ENCODE peak calls at places on chromosomes 4 and X, in eight cellular contexts. K, D, N, Z, A, E, Q and Y are unnamed samples.

GRCh38 chr4:71697031-71697430 is 86.8 kb downstream of the GC start:
- DNase-seq in Q (no peak), A (no peak), K (no peak), Z (no peak), D (no peak), N (no peak), E (no peak), Y (no peak)

GRCh38 chr4:95204873-95205272 is 343.9 kb downstream of the UNC5C start:
- DNase-seq in E (no peak), K (no peak), D (no peak), Z (no peak), Q (no peak), N (no peak), A (no peak), Y (no peak)

GRCh38 chrX:120350458-120351138 is 11.3 kb upstream of the ATP1B4 start:
- DNase-seq in Q (no peak), N (no peak), D (no peak), Z (no peak), K (no peak), A (no peak), E (no peak), Y (no peak)

GRCh38 chrX:35380808-35381700 is 417.1 kb upstream of the MAGEB16 start:
- DNase-seq in Q (peak; percentile 10), D (no peak), E (no peak), Z (no peak), A (no peak), N (peak; percentile 20), K (no peak), Y (no peak)

GRCh38 chrX:64196606-64197005 is 8.9 kb downstream of the AMER1 start:
- DNase-seq in N (no peak), D (no peak), Q (no peak), E (no peak), Z (no peak), K (no peak), A (no peak), Y (no peak)

GRCh38 chrX:47458528-47458927 is 24.5 kb downstream of the ZNF41 start:
- DNase-seq in A (no peak), E (no peak), N (no peak), Z (no peak), K (no peak), D (no peak), Q (no peak), Y (no peak)

GRCh38 chrX:13939741-13940597 is 89.7 kb downstream of the GEMIN8 start:
- DNase-seq in A (no peak), D (no peak), E (no peak), K (no peak), Q (no peak), Z (no peak), N (no peak), Y (no peak)

GRCh38 chr4:16617416-16617815 is 281.0 kb downstream of the LDB2 start:
- DNase-seq in Q (no peak), D (no peak), A (no peak), K (no peak), Z (no peak), N (peak; percentile 72), E (no peak), Y (no peak)

GRCh38 chrX:150770623-150771022 is 77.4 kb downstream of the MTMR1 start:
- DNase-seq in E (no peak), D (no peak), Z (no peak), K (no peak), Q (no peak), A (no peak), N (no peak), Y (no peak)

GRCh38 chrX:2503591-2504500 is 3.1 kb upstream of the DHRSX start:
- DNase-seq in D (peak; percentile 20), A (no peak), Q (no peak), K (no peak), Z (no peak), N (no peak), E (peak; percentile 54), Y (no peak)

GRCh38 chr4:6471303-6472007 is 959 bp downstream of the PPP2R2C start:
- DNase-seq in Q (no peak), D (peak; percentile 78), A (no peak), E (peak; percentile 30), Z (no peak), K (no peak), N (no peak), Y (no peak)

GRCh38 chrX:48497871-48498270 is 10.9 kb upstream of the PORCN start:
- DNase-seq in N (no peak), A (no peak), E (no peak), D (no peak), K (no peak), Z (no peak), Q (no peak), Y (no peak)

GRCh38 chrX:15512401-15512965 is 11.9 kb downstream of the BMX start:
- DNase-seq in Z (no peak), E (no peak), K (no peak), D (no peak), N (peak; percentile 17), Q (no peak), A (no peak), Y (no peak)

GRCh38 chr4:103424853-103425252 is 226.7 kb upstream of the CENPE start:
- DNase-seq in A (no peak), E (no peak), D (no peak), Z (peak; percentile 29), N (no peak), K (no peak), Q (peak; percentile 40), Y (peak; percentile 32)

GRCh38 chr4:151035321-151035720 is 20.2 kb upstream of the LRBA start:
- DNase-seq in Q (peak; percentile 43), E (no peak), N (no peak), K (no peak), D (no peak), Z (peak; percentile 38), A (peak; percentile 12), Y (peak; percentile 30)

GRCh38 chr4:147029296-147029695 is 83.6 kb upstream of the TTC29 start:
- DNase-seq in Z (no peak), E (no peak), K (no peak), N (no peak), D (no peak), Q (no peak), A (no peak), Y (no peak)

GRCh38 chr4:153244969-153245368 is 40.7 kb downstream of the TRIM2 start:
- DNase-seq in N (no peak), Q (peak; percentile 37), E (no peak), Z (no peak), K (no peak), D (no peak), A (no peak), Y (peak; percentile 44)

GRCh38 chrX:96929036-96929435 is 45.3 kb downstream of the RPA4 start:
- DNase-seq in K (no peak), Z (no peak), E (no peak), Q (no peak), D (no peak), N (no peak), A (no peak), Y (no peak)

GRCh38 chr4:76655566-76656479 is 220.8 kb downstream of the SHROOM3 start:
- DNase-seq in A (no peak), D (no peak), N (no peak), E (no peak), Z (no peak), K (no peak), Q (no peak), Y (no peak)

GRCh38 chrX:54825716-54826428 is 18.3 kb downstream of the MAGED2 start:
- DNase-seq in E (no peak), N (peak; percentile 7), Z (no peak), K (no peak), D (no peak), A (no peak), Q (no peak), Y (no peak)

GRCh38 chr4:110629214-110629754 is 6.4 kb upstream of the PITX2 start:
- DNase-seq in Z (no peak), K (no peak), E (no peak), A (no peak), D (no peak), N (no peak), Q (no peak), Y (no peak)

DNA sequence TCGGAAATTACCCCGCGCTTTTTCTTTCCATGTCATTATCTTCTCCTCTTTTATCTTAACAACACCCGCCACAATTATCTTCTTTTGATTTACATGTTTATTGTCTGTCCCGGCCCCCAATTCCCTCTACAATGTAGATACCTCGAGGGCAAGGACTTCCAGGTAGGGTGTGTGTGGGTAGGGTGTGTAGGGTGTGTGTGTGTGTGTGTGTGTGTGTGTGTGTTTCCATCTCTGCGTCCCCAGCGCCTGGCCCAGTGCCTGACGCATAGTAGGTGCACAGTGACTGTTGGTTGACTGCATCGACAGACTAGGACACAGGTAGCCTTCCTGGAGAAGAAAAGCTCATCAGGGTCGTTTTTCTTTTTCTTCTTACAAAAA is 103.1 kb downstream of the UCHL1 start:
- DNase-seq in E (no peak), Z (no peak), A (no peak), Q (no peak), K (no peak), N (no peak), D (no peak), Y (no peak)
- H3K4me3 ChIP-seq in E (peak overlapping the region; percentile 56), Z (peak overlapping the region; percentile 70), A (peak overlapping the region; percentile 66), Q (peak overlapping the region; percentile 44), K (peak overlapping the region; percentile 94), N (peak overlapping the region; percentile 63), D (peak overlapping the region; percentile 93), Y (peak overlapping the region; percentile 81)

DNA sequence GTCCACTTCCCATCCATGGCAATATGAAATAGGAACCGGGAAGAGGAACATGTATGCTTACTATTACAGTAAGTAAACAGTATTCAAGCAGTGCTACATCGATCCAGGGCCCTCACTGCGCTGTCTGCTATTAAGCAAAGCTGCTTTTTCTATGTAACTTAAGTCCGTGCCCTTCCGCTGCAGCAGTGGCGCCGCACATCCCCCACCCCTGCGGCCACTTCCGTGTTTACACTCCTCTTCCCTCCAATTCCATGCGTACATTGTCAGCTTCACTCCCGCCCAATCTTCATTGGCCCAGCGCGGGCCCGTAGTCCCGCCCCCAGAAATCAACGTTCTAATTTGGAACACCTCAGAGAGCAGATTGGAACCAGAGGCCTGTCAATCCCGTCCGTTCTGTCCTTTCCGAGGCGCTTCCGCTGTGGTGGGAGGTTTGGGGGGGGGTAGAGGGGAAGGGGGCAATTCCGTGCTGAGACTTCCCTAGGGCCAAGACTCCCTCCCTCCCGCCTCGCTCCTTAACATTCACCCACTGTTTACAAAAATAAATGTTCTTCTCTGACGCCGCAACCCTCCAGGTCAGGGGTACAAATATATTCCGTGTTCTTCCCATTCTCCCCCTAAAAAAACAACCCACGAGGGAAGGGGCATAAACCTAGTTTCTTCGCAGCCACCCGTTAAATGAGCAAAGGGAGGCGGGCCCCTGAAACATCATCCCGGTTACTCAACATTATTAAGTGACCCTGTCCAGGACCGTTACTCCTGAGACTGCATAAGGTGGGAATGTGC is 67.4 kb downstream of the NOCT start:
- DNase-seq in N (peak; percentile 97), D (peak; percentile 98), A (peak; percentile 97), Z (peak; percentile 97), E (peak; percentile 98), Q (peak; percentile 98), K (peak; percentile 96), Y (peak; percentile 95)
- TF ChIP-seq POLR2A in N (no peak), D (no peak), A (peak; percentile 48), Z (peak; percentile 49), E (no peak), Q (no peak), K (peak; percentile 47), Y (no peak)

GRCh38 chrX:17595456-17596035 is 141.7 kb upstream of the SCML1 start:
- DNase-seq in N (peak; percentile 62), E (no peak), K (no peak), A (no peak), Z (no peak), D (no peak), Q (no peak), Y (no peak)
- H3K4me3 ChIP-seq in N (no peak overlapping the region), E (no peak overlapping the region), K (no peak overlapping the region), A (no peak overlapping the region), Z (no peak overlapping the region), D (no peak overlapping the region), Q (no peak overlapping the region), Y (no peak overlapping the region)

GRCh38 chrX:123961268-123962005 is at the start of gene STAG2:
- DNase-seq in E (peak; percentile 86), N (peak; percentile 85), K (peak; percentile 83), Q (peak; percentile 87), A (peak; percentile 77), D (no peak), Z (peak; percentile 77), Y (peak; percentile 70)
- TF ChIP-seq POLR2A in E (no peak), N (no peak), K (no peak), Q (no peak), A (peak; percentile 38), D (no peak), Z (peak; percentile 53), Y (no peak)